ENCODE peak calls at places on chromosomes 3 and 15, in six cellular contexts. X is naive thymus-derived CD8-positive, alpha-beta T cell; B is aorta; L is spleen; H is D341Med; D is stimulated activated CD4-positive, alpha-beta T cell treated with anti-CD3 and anti-CD28 coated beads, Interleukin-2, amount 100 ng/mL, for 24 hours. O is an unnamed sample.

GRCh38 chr3:178140491-178140890 is 395.7 kb upstream of the KCNMB2 start:
- DNase-seq in X (no peak), B (no peak), L (no peak), H (no peak), D (no peak), O (no peak)

GRCh38 chr15:96893159-96893906 is 562.8 kb downstream of the NR2F2 start:
- DNase-seq in X (no peak), B (no peak), L (no peak), H (no peak), D (no peak), O (no peak)

GRCh38 chr3:140186421-140186920 is 251.5 kb downstream of the CLSTN2 start:
- DNase-seq in X (no peak), B (no peak), L (no peak), H (no peak), D (no peak), O (no peak)

GRCh38 chr3:117277816-117278215 is 568.2 kb downstream of the TUSC7 start:
- DNase-seq in X (no peak), B (no peak), L (no peak), H (no peak), D (no peak), O (no peak)

GRCh38 chr15:101625169-101625568 is 27.0 kb downstream of the TM2D3 start:
- DNase-seq in X (no peak), B (no peak), L (no peak), H (no peak), D (no peak), O (no peak)

GRCh38 chr3:56494679-56495322 is 26.5 kb upstream of the ERC2 start:
- DNase-seq in X (peak), B (peak), L (peak), H (peak), D (peak), O (peak)

GRCh38 chr15:49688135-49688790 is 67.4 kb downstream of the DTWD1 start:
- DNase-seq in X (no peak), B (no peak), L (no peak), H (no peak), D (no peak), O (no peak)

GRCh38 chr3:172438181-172438580 is 10.1 kb downstream of the GHSR start:
- DNase-seq in X (no peak), B (no peak), L (no peak), H (no peak), D (no peak), O (no peak)